ENCODE peak calls at places on chromosomes 7 and 10, in five cellular contexts. J is CD8-positive, alpha-beta memory T cell; C is Right ventricle myocardium superior; A is fibroblast of gingiva; P is brain microvascular endothelial cell. E is an unnamed sample.

GRCh38 chr7:115637123-115637522 is 393.4 kb downstream of the TFEC start:
- DNase-seq in J (no peak), A (no peak), C (no peak), P (no peak), E (no peak)

GRCh38 chr7:109950821-109951601 is 1139.9 kb upstream of the LRRN3 start:
- DNase-seq in C (no peak), P (no peak), J (no peak), A (no peak), E (no peak)

GRCh38 chr10:90723416-90724068 is 134.3 kb downstream of the HTR7 start:
- DNase-seq in J (peak; percentile 15), C (no peak), A (no peak), P (no peak), E (no peak)

GRCh38 chr10:4688620-4689019 is 137.4 kb upstream of the AKR1E2 start:
- DNase-seq in C (no peak), J (no peak), P (no peak), A (no peak), E (no peak)

GRCh38 chr10:23538968-23539367 is 100.1 kb downstream of the OTUD1 start:
- DNase-seq in P (no peak), A (no peak), C (no peak), J (no peak), E (no peak)

GRCh38 chr10:58775960-58776574 is 263.4 kb downstream of the BICC1 start:
- DNase-seq in C (no peak), P (peak; percentile 84), A (peak; percentile 44), J (no peak), E (peak; percentile 87)

GRCh38 chr10:91220954-91221696 is 662 bp downstream of the PCGF5 start:
- DNase-seq in A (peak; percentile 9), C (peak; percentile 54), J (no peak), P (no peak), E (peak; percentile 53)

GRCh38 chr10:47311193-47311899 is 10.9 kb upstream of the GDF2 start:
- DNase-seq in C (no peak), P (no peak), J (peak; percentile 62), A (no peak), E (no peak)

GRCh38 chr7:90957883-90958282 is 306.4 kb upstream of the FZD1 start:
- DNase-seq in J (no peak), P (no peak), A (peak; percentile 32), C (no peak), E (no peak)

GRCh38 chr10:11012476-11012875 is 5.2 kb upstream of the CELF2 start:
- DNase-seq in J (no peak), P (no peak), C (no peak), A (no peak), E (no peak)

GRCh38 chr10:11546581-11546980 is 64.9 kb downstream of the USP6NL start:
- DNase-seq in A (peak; percentile 41), C (no peak), J (no peak), P (no peak), E (peak; percentile 42)

E was measured in GM23248.